ENCODE peak calls at places on chromosomes 11 and 22, in nine cellular contexts. E is GM12865; V is activated CD4-positive, alpha-beta T cell treated with anti-CD3 and anti-CD28 coated beads, Interleukin-2, amount 50 U/mL, for 1 hour; G is H1; B is osteocyte; R is head of caudate nucleus; U is HL-60; A is GM20000; P is chondrocyte. D is an unnamed sample.

GRCh38 chr11:130653838-130654601 is 205.6 kb downstream of the ADAMTS15 start:
- DNase-seq in E (no peak), V (no peak), G (no peak), B (peak), R (no peak), U (no peak), A (no peak), P (no peak), D (no peak)

GRCh38 chr22:50656122-50657070 is 16.2 kb upstream of the SHANK3 start:
- DNase-seq in E (no peak), V (no peak), G (no peak), B (peak), R (no peak), U (no peak), A (no peak), P (peak), D (no peak)

GRCh38 chr11:109425554-109425953 is 3.6 kb downstream of the C11orf87 start:
- DNase-seq in E (no peak), V (no peak), G (no peak), B (no peak), R (no peak), U (peak), A (no peak), P (no peak), D (no peak)

GRCh38 chr11:67673358-67673757 is 1.1 kb downstream of the ALDH3B2 start:
- DNase-seq in E (no peak), V (no peak), G (no peak), B (no peak), R (no peak), U (no peak), A (no peak), P (no peak), D (no peak)

GRCh38 chr22:21446827-21447690 is 20.1 kb upstream of the TMEM191C start:
- DNase-seq in E (no peak), V (no peak), G (no peak), B (peak), R (peak), U (peak), A (no peak), P (peak), D (no peak)

GRCh38 chr11:75813126-75813525 is 1.9 kb upstream of the UVRAG start:
- DNase-seq in E (peak), V (no peak), G (no peak), B (no peak), R (no peak), U (no peak), A (no peak), P (no peak), D (no peak)

GRCh38 chr11:61587951-61588695 is 7.2 kb upstream of the SYT7 start:
- DNase-seq in E (peak), V (peak), G (no peak), B (no peak), R (peak), U (peak), A (peak), P (no peak), D (peak)

GRCh38 chr11:20596629-20597129 is 2.7 kb upstream of the SLC6A5 start:
- DNase-seq in E (no peak), V (no peak), G (no peak), B (no peak), R (no peak), U (no peak), A (no peak), P (no peak), D (no peak)

GRCh38 chr11:123473941-123474668 is 44.0 kb downstream of the GRAMD1B start:
- DNase-seq in E (no peak), V (no peak), G (no peak), B (no peak), R (no peak), U (no peak), A (no peak), P (no peak), D (no peak)

GRCh38 chr11:114153224-114153623 is 93.7 kb downstream of the ZBTB16 start:
- DNase-seq in E (no peak), V (no peak), G (no peak), B (no peak), R (no peak), U (no peak), A (no peak), P (no peak), D (no peak)

GRCh38 chr11:74822187-74822586 is 73.5 kb downstream of the RNF169 start:
- DNase-seq in E (no peak), V (no peak), G (no peak), B (no peak), R (no peak), U (no peak), A (no peak), P (no peak), D (no peak)

GRCh38 chr11:77287136-77287535 is 14.3 kb downstream of the GDPD4 start:
- DNase-seq in E (no peak), V (no peak), G (no peak), B (no peak), R (no peak), U (no peak), A (no peak), P (no peak), D (no peak)

GRCh38 chr11:10623797-10624761 is 55.6 kb upstream of the LYVE1 start:
- DNase-seq in E (peak), V (no peak), G (peak), B (no peak), R (no peak), U (peak), A (peak), P (no peak), D (no peak)

GRCh38 chr11:19094859-19095258 is 22.1 kb upstream of the ZDHHC13 start:
- DNase-seq in E (no peak), V (no peak), G (no peak), B (no peak), R (no peak), U (no peak), A (no peak), P (no peak), D (no peak)

GRCh38 chr11:27718853-27719574 is 18.8 kb upstream of the BDNF start:
- DNase-seq in E (no peak), V (no peak), G (no peak), B (peak), R (no peak), U (no peak), A (no peak), P (no peak), D (peak)

GRCh38 chr22:48337957-48338792 is 1489.5 kb downstream of the BRD1 start:
- DNase-seq in E (no peak), V (no peak), G (no peak), B (no peak), R (no peak), U (no peak), A (no peak), P (peak), D (no peak)

GRCh38 chr11:65432686-65433582 is 10.3 kb downstream of the NEAT1 start:
- DNase-seq in E (peak), V (no peak), G (no peak), B (no peak), R (no peak), U (peak), A (no peak), P (no peak), D (no peak)

GRCh38 chr11:64413417-64413816 is 54.5 kb downstream of the RPS6KA4 start:
- DNase-seq in E (no peak), V (no peak), G (no peak), B (no peak), R (no peak), U (no peak), A (no peak), P (no peak), D (no peak)

GRCh38 chr11:72789493-72790131 is 4.2 kb downstream of the STARD10 start:
- DNase-seq in E (no peak), V (no peak), G (no peak), B (no peak), R (peak), U (no peak), A (no peak), P (no peak), D (no peak)

GRCh38 chr22:38793721-38794466 is at the start of gene DNAL4:
- DNase-seq in E (peak), V (peak), G (peak), B (peak), R (peak), U (peak), A (peak), P (no peak), D (peak)

GRCh38 chr22:39336411-39336810 is 13.4 kb upstream of the SYNGR1 start:
- DNase-seq in E (no peak), V (no peak), G (no peak), B (no peak), R (no peak), U (no peak), A (no peak), P (no peak), D (no peak)

GRCh38 chr11:111652184-111652583 is 49.9 kb downstream of the SIK2 start:
- DNase-seq in E (no peak), V (no peak), G (no peak), B (no peak), R (no peak), U (no peak), A (no peak), P (no peak), D (no peak)